ENCODE peak calls at places on chromosomes 3 and 15, in seven cellular contexts. B is upper lobe of right lung, F is body of pancreas, G is cardiac fibroblast, T is nephron progenitor cell, R is mucosa of descending colon, L is thoracic aorta. S is an unnamed sample.

GRCh38 chr3:190070623-190071347 is 49.9 kb downstream of the P3H2 start:
- DNase-seq in G (no peak), L (no peak), R (no peak), B (no peak), T (no peak), F (no peak), S (no peak)

GRCh38 chr15:20348900-20349773 is 192.5 kb downstream of the GOLGA6L6 start:
- DNase-seq in T (no peak), B (peak; percentile 78), F (peak; percentile 10), R (no peak), L (no peak), G (no peak), S (no peak)

GRCh38 chr3:79560698-79561097 is 207.1 kb downstream of the ROBO1 start:
- DNase-seq in L (no peak), R (no peak), B (no peak), F (no peak), G (no peak), T (no peak), S (no peak)

GRCh38 chr15:74540135-74540760 is 772 bp upstream of the ARID3B start:
- DNase-seq in T (peak; percentile 25), R (no peak), F (no peak), L (no peak), G (peak; percentile 34), B (no peak), S (no peak)

GRCh38 chr3:43649365-43649968 is 27.7 kb upstream of the ANO10 start:
- DNase-seq in L (no peak), T (peak; percentile 12), F (no peak), B (peak; percentile 32), G (no peak), R (peak; percentile 40), S (no peak)

GRCh38 chr15:33360876-33361275 is 50.1 kb downstream of the RYR3 start:
- DNase-seq in B (no peak), L (no peak), R (peak; percentile 4), F (no peak), T (no peak), G (no peak), S (no peak)

GRCh38 chr3:97680696-97681095 is 83.9 kb upstream of the ARL6 start:
- DNase-seq in L (no peak), R (no peak), T (no peak), B (no peak), F (no peak), G (no peak), S (no peak)

GRCh38 chr15:71411538-71412482 is 296.5 kb downstream of the THSD4 start:
- DNase-seq in B (peak; percentile 83), L (peak; percentile 62), G (no peak), T (peak; percentile 73), F (no peak), R (peak; percentile 90), S (no peak)

GRCh38 chr3:107627962-107628542 is 105.3 kb downstream of the BBX start:
- DNase-seq in T (no peak), B (no peak), G (peak; percentile 22), R (no peak), L (no peak), F (no peak), S (no peak)

GRCh38 chr3:114080201-114080600 is 23.7 kb downstream of the QTRT2 start:
- DNase-seq in L (no peak), F (no peak), G (no peak), T (no peak), R (no peak), B (no peak), S (no peak)

GRCh38 chr3:143885803-143886427 is 37.6 kb upstream of the SLC9A9 start:
- DNase-seq in T (peak; percentile 7), B (no peak), L (no peak), F (peak; percentile 15), R (peak; percentile 34), G (peak; percentile 62), S (peak; percentile 65)

GRCh38 chr15:54594115-54594514 is 602.6 kb downstream of the RSL24D1 start:
- DNase-seq in R (peak; percentile 4), G (no peak), B (no peak), F (no peak), T (no peak), L (no peak), S (no peak)

GRCh38 chr3:196537319-196537984 is 22.3 kb upstream of the SMCO1 start:
- DNase-seq in L (no peak), F (peak; percentile 34), T (peak; percentile 67), B (no peak), R (peak; percentile 78), G (peak; percentile 68), S (peak; percentile 45)

GRCh38 chr3:34196914-34197313 is 398.5 kb downstream of the PDCD6IP start:
- DNase-seq in R (no peak), B (no peak), T (no peak), F (no peak), G (no peak), L (no peak), S (no peak)

GRCh38 chr3:129608087-129608935 is 1.8 kb upstream of the PLXND1 start:
- DNase-seq in T (no peak), B (no peak), F (no peak), G (peak; percentile 79), L (no peak), R (no peak), S (peak; percentile 45)

GRCh38 chr3:150736316-150736719 is 26.7 kb downstream of the SIAH2 start:
- DNase-seq in F (no peak), L (no peak), R (no peak), T (no peak), B (no peak), G (no peak), S (no peak)

GRCh38 chr15:81394609-81395008 is 20.6 kb upstream of the TMC3 start:
- DNase-seq in L (no peak), G (no peak), B (no peak), R (peak; percentile 38), F (peak; percentile 48), T (no peak), S (peak; percentile 38)

GRCh38 chr3:105368575-105369500 is 2.1 kb downstream of the ALCAM start:
- DNase-seq in L (no peak), R (peak; percentile 78), T (peak; percentile 17), B (peak; percentile 90), F (peak; percentile 78), G (peak; percentile 75), S (peak; percentile 91)

GRCh38 chr15:36050899-36051298 is 504.9 kb upstream of the DPH6 start:
- DNase-seq in G (no peak), T (no peak), B (no peak), L (no peak), F (no peak), R (no peak), S (no peak)

GRCh38 chr3:191973820-191974219 is 512.9 kb downstream of the PYDC2 start:
- DNase-seq in R (no peak), G (no peak), L (no peak), B (no peak), T (no peak), F (no peak), S (no peak)

GRCh38 chr3:139353920-139354556 is 10.2 kb downstream of the MRPS22 start:
- DNase-seq in T (no peak), L (no peak), G (peak; percentile 75), R (peak; percentile 23), B (no peak), F (peak; percentile 56), S (peak; percentile 64)

GRCh38 chr3:31729082-31729481 is 196.4 kb downstream of the STT3B start:
- DNase-seq in B (no peak), L (no peak), T (no peak), G (no peak), F (no peak), R (no peak), S (peak; percentile 22)

GRCh38 chr15:36365963-36366362 is 213.5 kb upstream of the CDIN1 start:
- DNase-seq in T (no peak), G (peak; percentile 63), R (no peak), L (no peak), B (no peak), F (no peak), S (peak; percentile 29)

GRCh38 chr3:41705893-41706292 is 256.0 kb downstream of the ULK4 start:
- DNase-seq in G (no peak), T (no peak), R (no peak), F (no peak), L (no peak), B (no peak), S (no peak)

GRCh38 chr3:186551387-186551786 is 7.2 kb upstream of the CRYGS start:
- DNase-seq in F (no peak), R (no peak), L (no peak), B (no peak), G (no peak), T (no peak), S (no peak)
- TF ChIP-seq CTCF in F (no peak), R (no peak), L (no peak), B (no peak), G (no peak), T (no peak), S (no peak)

GRCh38 chr3:134055661-134056060 is 25.9 kb upstream of the SLCO2A1 start:
- DNase-seq in R (no peak), B (peak; percentile 17), G (no peak), F (no peak), T (no peak), L (no peak), S (no peak)

GRCh38 chr3:134057006-134057832 is 27.5 kb upstream of the SLCO2A1 start:
- DNase-seq in R (no peak), T (no peak), L (no peak), B (peak; percentile 49), F (no peak), G (peak; percentile 58), S (peak; percentile 39)

GRCh38 chr3:134054881-134055280 is 25.2 kb upstream of the SLCO2A1 start:
- DNase-seq in R (no peak), B (peak; percentile 28), L (no peak), G (no peak), T (no peak), F (no peak), S (no peak)

GRCh38 chr3:134054231-134054630 is 24.5 kb upstream of the SLCO2A1 start:
- DNase-seq in G (peak; percentile 44), R (no peak), F (no peak), B (peak; percentile 1), L (no peak), T (no peak), S (no peak)

DNA sequence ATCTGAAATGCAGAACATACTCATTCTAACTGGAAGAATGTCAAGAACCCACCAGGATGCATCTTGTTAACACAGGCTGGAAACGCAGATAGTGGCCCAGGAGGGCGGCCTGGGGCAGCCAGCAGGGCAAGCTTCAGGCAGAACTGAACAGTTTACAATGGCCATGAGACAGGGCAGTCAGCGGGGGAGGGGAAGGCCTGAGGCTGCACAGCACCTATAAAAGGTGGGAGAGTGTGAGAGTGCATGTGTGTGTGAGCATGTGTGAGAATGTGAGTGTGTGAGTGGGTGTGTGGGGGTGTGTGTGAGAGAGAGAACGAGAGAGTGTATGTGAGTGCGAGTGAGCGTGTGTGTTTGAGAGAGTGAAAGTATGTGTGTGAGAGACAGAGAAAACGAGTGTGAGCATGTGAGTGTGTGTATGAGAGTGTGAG is 26.8 kb upstream of the SLCO2A1 start:
- DNase-seq in R (peak; percentile 23), G (no peak), B (peak; percentile 40), L (no peak), F (no peak), T (peak; percentile 21), S (no peak)
- TF ChIP-seq CTCF in R (no peak), G (no peak), B (no peak), L (no peak), F (no peak), T (no peak), S (no peak)

GRCh38 chr15:57740048-57740447 is 33.5 kb downstream of the POLR2M start:
- DNase-seq in G (no peak), F (no peak), R (no peak), B (no peak), L (no peak), T (no peak), S (no peak)
- TF ChIP-seq CTCF in G (no peak), F (no peak), R (no peak), B (no peak), L (no peak), T (no peak), S (no peak)

GRCh38 chr15:67724679-67725365 is 100.5 kb upstream of the SKOR1 start:
- DNase-seq in B (no peak), L (no peak), G (no peak), F (no peak), R (no peak), T (no peak), S (no peak)
- TF ChIP-seq CTCF in B (no peak), L (no peak), G (no peak), F (no peak), R (no peak), T (no peak), S (no peak)

S was measured in MCF 10A.